ENCODE peak calls at places on chromosomes 7 and 10, in four cellular contexts. One of them, this sample, is unnamed.

GRCh38 chr10:110500515-110500905 is 2.8 kb downstream of the DUSP5 start:
- DNase-seq in ovary: no peak
- DNase-seq in cardiac fibroblast: peak; percentile 82
- DNase-seq in upper lobe of right lung: no peak
- DNase-seq in this sample: peak; percentile 78

GRCh38 chr10:71213127-71213616 is 802 bp downstream of the UNC5B start:
- DNase-seq in ovary: peak; percentile 52
- DNase-seq in cardiac fibroblast: peak; percentile 81
- DNase-seq in upper lobe of right lung: peak; percentile 81
- DNase-seq in this sample: peak; percentile 96

GRCh38 chr7:45259966-45260646 is 102.5 kb downstream of the RAMP3 start:
- DNase-seq in ovary: no peak
- DNase-seq in cardiac fibroblast: peak; percentile 32
- DNase-seq in upper lobe of right lung: peak; percentile 81
- DNase-seq in this sample: peak; percentile 24

GRCh38 chr10:18100664-18101063 is 39.6 kb upstream of the CACNB2 start:
- DNase-seq in ovary: no peak
- DNase-seq in cardiac fibroblast: peak; percentile 45
- DNase-seq in upper lobe of right lung: no peak
- DNase-seq in this sample: no peak

GRCh38 chr7:15561840-15562239 is at the start of gene AGMO:
- DNase-seq in ovary: peak; percentile 34
- DNase-seq in cardiac fibroblast: peak; percentile 88
- DNase-seq in upper lobe of right lung: no peak
- DNase-seq in this sample: peak; percentile 50

GRCh38 chr7:93119191-93119905 is 1.6 kb upstream of the SAMD9 start:
- DNase-seq in ovary: no peak
- DNase-seq in cardiac fibroblast: no peak
- DNase-seq in upper lobe of right lung: no peak
- DNase-seq in this sample: peak; percentile 59

GRCh38 chr10:4725917-4726606 is 99.9 kb upstream of the AKR1E2 start:
- DNase-seq in ovary: no peak
- DNase-seq in cardiac fibroblast: peak; percentile 91
- DNase-seq in upper lobe of right lung: no peak
- DNase-seq in this sample: peak; percentile 88

GRCh38 chr7:37287093-37287492 is 161.6 kb downstream of the ELMO1 start:
- DNase-seq in ovary: no peak
- DNase-seq in cardiac fibroblast: no peak
- DNase-seq in upper lobe of right lung: no peak
- DNase-seq in this sample: no peak

GRCh38 chr7:151251926-151252835 is 3.7 kb upstream of the SMARCD3 start:
- DNase-seq in ovary: peak; percentile 88
- DNase-seq in cardiac fibroblast: peak; percentile 69
- DNase-seq in upper lobe of right lung: peak; percentile 87
- DNase-seq in this sample: no peak

DNA sequence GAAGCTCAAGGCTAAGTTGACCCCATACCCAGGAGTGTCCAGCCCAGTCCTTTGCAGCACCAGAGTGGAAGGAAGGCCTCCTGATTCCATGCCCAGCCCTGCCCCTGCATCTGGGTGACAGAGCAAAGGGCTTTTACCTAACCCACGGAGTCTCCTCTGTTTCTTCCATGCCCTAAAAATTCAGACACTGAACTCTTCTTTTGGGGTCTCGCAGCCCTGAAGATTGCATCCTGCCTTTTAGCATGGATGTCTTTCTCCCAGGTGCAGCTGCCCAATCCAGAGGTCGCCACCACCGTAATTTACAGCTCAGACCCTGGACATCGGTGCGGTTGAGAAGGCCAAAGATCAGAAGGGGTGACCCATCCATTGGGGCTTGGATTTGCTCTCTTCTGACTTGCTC is 50.8 kb downstream of the CXCL12 start:
- DNase-seq in ovary: no peak
- DNase-seq in cardiac fibroblast: no peak
- DNase-seq in upper lobe of right lung: no peak
- DNase-seq in this sample: no peak
- H3K4me3 ChIP-seq in ovary: no peak overlapping the region
- H3K4me3 ChIP-seq in cardiac fibroblast: no peak overlapping the region
- H3K4me3 ChIP-seq in upper lobe of right lung: no peak overlapping the region
- H3K4me3 ChIP-seq in this sample: no peak overlapping the region

GRCh38 chr7:35817930-35818329 is 17.1 kb downstream of the SEPTIN7 start:
- DNase-seq in ovary: no peak
- DNase-seq in cardiac fibroblast: no peak
- DNase-seq in upper lobe of right lung: no peak
- DNase-seq in this sample: no peak
- H3K4me3 ChIP-seq in ovary: no peak overlapping the region
- H3K4me3 ChIP-seq in cardiac fibroblast: no peak overlapping the region
- H3K4me3 ChIP-seq in upper lobe of right lung: no peak overlapping the region
- H3K4me3 ChIP-seq in this sample: no peak overlapping the region

GRCh38 chr10:11448190-11448544 is 163.3 kb downstream of the USP6NL start:
- DNase-seq in ovary: no peak
- DNase-seq in cardiac fibroblast: no peak
- DNase-seq in upper lobe of right lung: no peak
- DNase-seq in this sample: no peak
- H3K4me3 ChIP-seq in ovary: no peak overlapping the region
- H3K4me3 ChIP-seq in cardiac fibroblast: no peak overlapping the region
- H3K4me3 ChIP-seq in upper lobe of right lung: no peak overlapping the region
- H3K4me3 ChIP-seq in this sample: no peak overlapping the region

GRCh38 chr7:28686418-28686800 is 271.7 kb downstream of the TRIL start:
- DNase-seq in ovary: no peak
- DNase-seq in cardiac fibroblast: peak; percentile 83
- DNase-seq in upper lobe of right lung: no peak
- DNase-seq in this sample: peak; percentile 68
- H3K4me3 ChIP-seq in ovary: peak overlapping the region; percentile 31
- H3K4me3 ChIP-seq in cardiac fibroblast: peak overlapping the region; percentile 59
- H3K4me3 ChIP-seq in upper lobe of right lung: peak overlapping the region; percentile 48
- H3K4me3 ChIP-seq in this sample: peak overlapping the region; percentile 49

GRCh38 chr10:28997736-28998135 is 291.1 kb upstream of the LYZL1 start:
- DNase-seq in ovary: no peak
- DNase-seq in cardiac fibroblast: no peak
- DNase-seq in upper lobe of right lung: no peak
- DNase-seq in this sample: no peak
- H3K4me3 ChIP-seq in ovary: no peak overlapping the region
- H3K4me3 ChIP-seq in cardiac fibroblast: no peak overlapping the region
- H3K4me3 ChIP-seq in upper lobe of right lung: peak overlapping the region; percentile 28
- H3K4me3 ChIP-seq in this sample: no peak overlapping the region

This sample was measured in epithelial cell of esophagus.